ENCODE peak calls at places on chromosomes 5 and 9, in six cellular contexts. One of them, this sample, is unnamed.

GRCh38 chr9:106060885-106061284 is 366.5 kb downstream of the TMEM38B start:
- DNase-seq in H9: no peak
- DNase-seq in neuronal stem cell: no peak
- DNase-seq in mesendoderm: no peak
- DNase-seq in IMR-90: no peak
- DNase-seq in H1: no peak
- DNase-seq in this sample: no peak

GRCh38 chr5:144237851-144238250 is 67.2 kb downstream of the KCTD16 start:
- DNase-seq in H9: no peak
- DNase-seq in neuronal stem cell: no peak
- DNase-seq in mesendoderm: no peak
- DNase-seq in IMR-90: no peak
- DNase-seq in H1: no peak
- DNase-seq in this sample: no peak

GRCh38 chr5:122458278-122458872 is 146.3 kb downstream of the SNCAIP start:
- DNase-seq in H9: no peak
- DNase-seq in neuronal stem cell: no peak
- DNase-seq in mesendoderm: peak
- DNase-seq in IMR-90: peak
- DNase-seq in H1: no peak
- DNase-seq in this sample: peak

GRCh38 chr9:34741628-34742027 is 31.7 kb upstream of the CCL21 start:
- DNase-seq in H9: no peak
- DNase-seq in neuronal stem cell: no peak
- DNase-seq in mesendoderm: no peak
- DNase-seq in IMR-90: no peak
- DNase-seq in H1: no peak
- DNase-seq in this sample: peak

GRCh38 chr5:3417376-3417943 is 178.2 kb upstream of the IRX1 start:
- DNase-seq in H9: peak
- DNase-seq in neuronal stem cell: no peak
- DNase-seq in mesendoderm: peak
- DNase-seq in IMR-90: no peak
- DNase-seq in H1: peak
- DNase-seq in this sample: no peak

GRCh38 chr9:93898502-93899426 is 56.4 kb downstream of the BARX1 start:
- DNase-seq in H9: peak
- DNase-seq in neuronal stem cell: no peak
- DNase-seq in mesendoderm: no peak
- DNase-seq in IMR-90: no peak
- DNase-seq in H1: peak
- DNase-seq in this sample: no peak

GRCh38 chr5:109585012-109585599 is 104.6 kb upstream of the MAN2A1 start:
- DNase-seq in H9: no peak
- DNase-seq in neuronal stem cell: no peak
- DNase-seq in mesendoderm: peak
- DNase-seq in IMR-90: no peak
- DNase-seq in H1: no peak
- DNase-seq in this sample: peak

GRCh38 chr5:87649455-87649854 is 236.7 kb upstream of the CCNH start:
- DNase-seq in H9: no peak
- DNase-seq in neuronal stem cell: no peak
- DNase-seq in mesendoderm: no peak
- DNase-seq in IMR-90: no peak
- DNase-seq in H1: no peak
- DNase-seq in this sample: no peak

GRCh38 chr9:99595796-99596195 is 225.9 kb upstream of the NR4A3 start:
- DNase-seq in H9: no peak
- DNase-seq in neuronal stem cell: no peak
- DNase-seq in mesendoderm: no peak
- DNase-seq in IMR-90: no peak
- DNase-seq in H1: no peak
- DNase-seq in this sample: no peak

GRCh38 chr5:32506251-32506661 is 61.7 kb upstream of the ZFR start:
- DNase-seq in H9: no peak
- DNase-seq in neuronal stem cell: no peak
- DNase-seq in mesendoderm: no peak
- DNase-seq in IMR-90: peak
- DNase-seq in H1: no peak
- DNase-seq in this sample: no peak

GRCh38 chr5:32508806-32509805 is 64.6 kb upstream of the ZFR start:
- DNase-seq in H9: no peak
- DNase-seq in neuronal stem cell: no peak
- DNase-seq in mesendoderm: no peak
- DNase-seq in IMR-90: no peak
- DNase-seq in H1: no peak
- DNase-seq in this sample: no peak

GRCh38 chr5:32505718-32506117 is 61.2 kb upstream of the ZFR start:
- DNase-seq in H9: no peak
- DNase-seq in neuronal stem cell: no peak
- DNase-seq in mesendoderm: no peak
- DNase-seq in IMR-90: peak
- DNase-seq in H1: no peak
- DNase-seq in this sample: peak

GRCh38 chr5:32506809-32507208 is 62.3 kb upstream of the ZFR start:
- DNase-seq in H9: no peak
- DNase-seq in neuronal stem cell: no peak
- DNase-seq in mesendoderm: no peak
- DNase-seq in IMR-90: peak
- DNase-seq in H1: no peak
- DNase-seq in this sample: no peak

GRCh38 chr5:32507738-32508434 is 63.3 kb upstream of the ZFR start:
- DNase-seq in H9: no peak
- DNase-seq in neuronal stem cell: no peak
- DNase-seq in mesendoderm: no peak
- DNase-seq in IMR-90: peak
- DNase-seq in H1: no peak
- DNase-seq in this sample: no peak
- H3K18ac ChIP-seq in H9: no peak
- H3K18ac ChIP-seq in neuronal stem cell: no peak
- H3K18ac ChIP-seq in mesendoderm: no peak
- H3K18ac ChIP-seq in IMR-90: peak
- H3K18ac ChIP-seq in H1: no peak
- H3K18ac ChIP-seq in this sample: no peak

DNA sequence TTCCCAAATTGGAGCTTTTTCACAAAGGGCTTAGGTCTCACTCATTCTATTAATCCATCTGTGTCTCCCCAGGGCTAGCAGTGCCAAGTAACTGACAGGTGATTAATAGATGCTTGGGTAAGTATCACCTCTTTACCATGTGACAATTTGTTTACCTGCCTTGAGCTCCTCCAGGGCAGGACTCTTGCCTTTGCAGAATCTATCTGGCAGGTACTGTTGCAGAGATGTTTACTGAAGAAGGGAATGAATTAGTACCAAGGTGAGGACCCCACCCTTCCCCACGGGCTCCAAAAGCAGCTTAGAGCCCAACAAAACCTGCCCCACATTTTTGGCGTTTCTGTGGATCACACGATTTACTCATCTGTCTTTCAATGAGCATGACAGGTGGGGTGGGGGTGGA is 698 bp upstream of the TGFBI start:
- DNase-seq in H9: no peak
- DNase-seq in neuronal stem cell: no peak
- DNase-seq in mesendoderm: no peak
- DNase-seq in IMR-90: no peak
- DNase-seq in H1: no peak
- DNase-seq in this sample: no peak
- H2AK5ac ChIP-seq in H9: no peak
- H2AK5ac ChIP-seq in neuronal stem cell: no peak
- H2AK5ac ChIP-seq in mesendoderm: no peak
- H2AK5ac ChIP-seq in IMR-90: peak
- H2AK5ac ChIP-seq in H1: no peak
- H2AK5ac ChIP-seq in this sample: no peak

GRCh38 chr9:133347985-133348762 is at the start of the genes MED22 and RPL7A:
- DNase-seq in H9: peak
- DNase-seq in neuronal stem cell: peak
- DNase-seq in mesendoderm: peak
- DNase-seq in IMR-90: peak
- DNase-seq in H1: peak
- DNase-seq in this sample: peak
- H4K8ac ChIP-seq in H9: no peak
- H4K8ac ChIP-seq in neuronal stem cell: peak
- H4K8ac ChIP-seq in mesendoderm: no peak
- H4K8ac ChIP-seq in IMR-90: peak
- H4K8ac ChIP-seq in H1: peak
- H4K8ac ChIP-seq in this sample: peak

GRCh38 chr5:68225911-68226563 is 10.5 kb downstream of the PIK3R1 start:
- DNase-seq in H9: no peak
- DNase-seq in neuronal stem cell: no peak
- DNase-seq in mesendoderm: no peak
- DNase-seq in IMR-90: no peak
- DNase-seq in H1: no peak
- DNase-seq in this sample: no peak
- H3K18ac ChIP-seq in H9: no peak
- H3K18ac ChIP-seq in neuronal stem cell: no peak
- H3K18ac ChIP-seq in mesendoderm: no peak
- H3K18ac ChIP-seq in IMR-90: peak
- H3K18ac ChIP-seq in H1: no peak
- H3K18ac ChIP-seq in this sample: no peak

GRCh38 chr5:157858527-157859226 is at the start of gene CLINT1:
- DNase-seq in H9: peak
- DNase-seq in neuronal stem cell: peak
- DNase-seq in mesendoderm: peak
- DNase-seq in IMR-90: peak
- DNase-seq in H1: peak
- DNase-seq in this sample: peak
- H2AK5ac ChIP-seq in H9: no peak
- H2AK5ac ChIP-seq in neuronal stem cell: peak
- H2AK5ac ChIP-seq in mesendoderm: no peak
- H2AK5ac ChIP-seq in IMR-90: peak
- H2AK5ac ChIP-seq in H1: no peak
- H2AK5ac ChIP-seq in this sample: no peak

GRCh38 chr5:141920771-141921170 is 2.9 kb upstream of the DELE1 start:
- DNase-seq in H9: no peak
- DNase-seq in neuronal stem cell: no peak
- DNase-seq in mesendoderm: no peak
- DNase-seq in IMR-90: no peak
- DNase-seq in H1: no peak
- DNase-seq in this sample: no peak
- H4K8ac ChIP-seq in H9: no peak
- H4K8ac ChIP-seq in neuronal stem cell: no peak
- H4K8ac ChIP-seq in mesendoderm: no peak
- H4K8ac ChIP-seq in IMR-90: no peak
- H4K8ac ChIP-seq in H1: no peak
- H4K8ac ChIP-seq in this sample: no peak

GRCh38 chr5:132765311-132766019 is 11.6 kb downstream of the SEPTIN8 start:
- DNase-seq in H9: peak
- DNase-seq in neuronal stem cell: no peak
- DNase-seq in mesendoderm: no peak
- DNase-seq in IMR-90: no peak
- DNase-seq in H1: no peak
- DNase-seq in this sample: no peak

GRCh38 chr5:132766806-132767055 is 10.3 kb downstream of the SEPTIN8 start:
- DNase-seq in H9: no peak
- DNase-seq in neuronal stem cell: no peak
- DNase-seq in mesendoderm: no peak
- DNase-seq in IMR-90: no peak
- DNase-seq in H1: no peak
- DNase-seq in this sample: no peak

GRCh38 chr5:132766020-132766805 is 10.8 kb downstream of the SEPTIN8 start:
- DNase-seq in H9: peak
- DNase-seq in neuronal stem cell: no peak
- DNase-seq in mesendoderm: no peak
- DNase-seq in IMR-90: no peak
- DNase-seq in H1: no peak
- DNase-seq in this sample: no peak

GRCh38 chr5:132768485-132768868 is 8.6 kb downstream of the SEPTIN8 start:
- DNase-seq in H9: no peak
- DNase-seq in neuronal stem cell: no peak
- DNase-seq in mesendoderm: no peak
- DNase-seq in IMR-90: no peak
- DNase-seq in H1: no peak
- DNase-seq in this sample: no peak

GRCh38 chr5:132767150-132767549 is 9.9 kb downstream of the SEPTIN8 start:
- DNase-seq in H9: no peak
- DNase-seq in neuronal stem cell: no peak
- DNase-seq in mesendoderm: no peak
- DNase-seq in IMR-90: no peak
- DNase-seq in H1: no peak
- DNase-seq in this sample: no peak
- H3K18ac ChIP-seq in H9: no peak
- H3K18ac ChIP-seq in neuronal stem cell: no peak
- H3K18ac ChIP-seq in mesendoderm: no peak
- H3K18ac ChIP-seq in IMR-90: no peak
- H3K18ac ChIP-seq in H1: no peak
- H3K18ac ChIP-seq in this sample: peak